ENCODE peak calls at places on chromosomes 4 and X, in five cellular contexts. N, G, X, Y and L are unnamed samples.
A peak's percentile ranks its signal among the peaks of the same experiment; 100 is the strongest.

GRCh38 chr4:98661356-98662054 is 3.1 kb upstream of the TSPAN5 start:
- DNase-seq in Y (peak; percentile 33), X (no peak), N (no peak), G (no peak), L (no peak)

GRCh38 chr4:185380320-185380719 is 15.4 kb downstream of the LRP2BP start:
- DNase-seq in G (no peak), Y (no peak), N (no peak), X (no peak), L (no peak)

GRCh38 chr4:150126201-150126879 is 48.1 kb downstream of the DCLK2 start:
- DNase-seq in Y (no peak), X (no peak), N (no peak), G (no peak), L (no peak)

GRCh38 chr4:4791299-4791798 is 68.1 kb upstream of the MSX1 start:
- DNase-seq in Y (peak; percentile 17), X (peak; percentile 59), N (peak; percentile 67), G (no peak), L (no peak)

GRCh38 chr4:147843162-147843561 is 111.3 kb downstream of the ARHGAP10 start:
- DNase-seq in N (no peak), X (no peak), Y (no peak), G (no peak), L (no peak)

GRCh38 chr4:138645289-138645688 is 370.3 kb upstream of the NOCT start:
- DNase-seq in G (no peak), N (no peak), X (no peak), Y (no peak), L (no peak)

GRCh38 chr4:87087015-87087920 is 133.2 kb downstream of the KLHL8 start:
- DNase-seq in G (no peak), X (no peak), Y (no peak), N (no peak), L (no peak)

GRCh38 chr4:153741529-153741928 is 18.3 kb downstream of the RNF175 start:
- DNase-seq in G (no peak), X (no peak), N (no peak), Y (no peak), L (no peak)

GRCh38 chrX:53188763-53189162 is 36.2 kb downstream of the KDM5C start:
- DNase-seq in N (no peak), G (no peak), X (no peak), Y (no peak), L (no peak)

GRCh38 chr4:94746746-94747145 is 11.0 kb upstream of the BMPR1B start:
- DNase-seq in Y (no peak), G (no peak), X (no peak), N (no peak), L (no peak)

GRCh38 chr4:58649236-58649635 is 1539.1 kb upstream of the IGFBP7 start:
- DNase-seq in G (no peak), X (no peak), N (no peak), Y (no peak), L (no peak)

GRCh38 chr4:10095296-10095991 is 21.2 kb downstream of the WDR1 start:
- DNase-seq in G (no peak), X (no peak), N (no peak), Y (no peak), L (no peak)

GRCh38 chr4:101993002-101993840 is 202.7 kb downstream of the BANK1 start:
- DNase-seq in X (no peak), Y (no peak), G (no peak), N (no peak), L (no peak)

GRCh38 chrX:69896046-69896445 is 153.7 kb downstream of the AWAT2 start:
- DNase-seq in Y (no peak), N (no peak), X (no peak), G (no peak), L (no peak)

GRCh38 chr4:186904104-186904503 is 180.4 kb upstream of the FAT1 start:
- DNase-seq in Y (no peak), X (no peak), G (no peak), N (no peak), L (no peak)

GRCh38 chr4:119212964-119213606 is 572 bp downstream of the USP53 start:
- DNase-seq in X (peak; percentile 94), G (peak; percentile 96), N (peak; percentile 58), Y (peak; percentile 84), L (peak; percentile 86)

GRCh38 chr4:182973421-182974340 is 56.5 kb upstream of the DCTD start:
- DNase-seq in X (no peak), Y (no peak), G (no peak), N (no peak), L (no peak)

GRCh38 chrX:17024896-17025295 is 78.4 kb downstream of the REPS2 start:
- DNase-seq in G (no peak), Y (no peak), N (no peak), X (no peak), L (no peak)

GRCh38 chr4:159344877-159345276 is 242.0 kb downstream of the RAPGEF2 start:
- DNase-seq in G (no peak), X (no peak), N (no peak), Y (no peak), L (no peak)

GRCh38 chr4:83964996-83965541 is 429.2 kb downstream of the GPAT3 start:
- DNase-seq in X (no peak), Y (peak; percentile 24), N (no peak), G (no peak), L (no peak)

GRCh38 chrX:69107231-69107739 is 58.0 kb downstream of the PJA1 start:
- DNase-seq in G (no peak), N (no peak), X (no peak), Y (no peak), L (peak; percentile 44)

GRCh38 chr4:71292228-71292627 is 46.6 kb upstream of the SLC4A4 start:
- DNase-seq in X (no peak), Y (no peak), N (no peak), G (no peak), L (no peak)

GRCh38 chrX:54043696-54044125 is 562 bp downstream of the PHF8 start:
- DNase-seq in N (peak; percentile 52), G (peak; percentile 22), X (peak; percentile 66), Y (no peak), L (no peak)

GRCh38 chr4:41418444-41418843 is 119.5 kb upstream of the LIMCH1 start:
- DNase-seq in Y (no peak), X (peak; percentile 73), N (no peak), G (peak; percentile 67), L (no peak)

GRCh38 chrX:397575-397974 is 10.9 kb upstream of the PPP2R3B start:
- DNase-seq in G (no peak), X (no peak), Y (peak; percentile 72), N (no peak), L (no peak)

GRCh38 chr4:142817442-142817841 is 28.7 kb downstream of the INPP4B start:
- DNase-seq in X (peak; percentile 60), N (no peak), Y (no peak), G (peak; percentile 48), L (no peak)

GRCh38 chr4:1264942-1265341 is 16.0 kb upstream of the CTBP1 start:
- DNase-seq in N (no peak), X (no peak), Y (no peak), G (no peak), L (no peak)